ENCODE peak calls at places on chromosomes 16 and 17, in seven cellular contexts. F, O, T, Z, P, Q and G are unnamed samples.

GRCh38 chr17:63232565-63233310 is 213.4 kb downstream of the CYB561 start:
- DNase-seq in F (no peak), O (no peak), T (no peak), Z (no peak), P (no peak), Q (no peak), G (no peak)

GRCh38 chr17:77420804-77421634 is 280.2 kb downstream of the SEC14L1 start:
- DNase-seq in F (peak; percentile 94), O (no peak), T (peak; percentile 59), Z (peak; percentile 60), P (no peak), Q (peak; percentile 83), G (no peak)

GRCh38 chr16:47727131-47727530 is 266.0 kb downstream of the PHKB start:
- DNase-seq in F (no peak), O (no peak), T (no peak), Z (no peak), P (no peak), Q (no peak), G (no peak)

GRCh38 chr16:89853306-89853993 is 19.9 kb upstream of the TCF25 start:
- DNase-seq in F (no peak), O (no peak), T (no peak), Z (no peak), P (no peak), Q (no peak), G (no peak)

GRCh38 chr16:50520451-50521245 is 27.5 kb upstream of the NKD1 start:
- DNase-seq in F (peak; percentile 18), O (no peak), T (no peak), Z (no peak), P (no peak), Q (no peak), G (no peak)

GRCh38 chr17:82751171-82751570 is 694 bp upstream of the TBCD start:
- DNase-seq in F (no peak), O (peak; percentile 84), T (no peak), Z (no peak), P (no peak), Q (no peak), G (no peak)

GRCh38 chr16:74573622-74574021 is 33.3 kb downstream of the GLG1 start:
- DNase-seq in F (no peak), O (no peak), T (no peak), Z (no peak), P (no peak), Q (no peak), G (no peak)

GRCh38 chr17:75874323-75875181 is 3.8 kb downstream of the TRIM47 start:
- DNase-seq in F (no peak), O (no peak), T (no peak), Z (no peak), P (no peak), Q (no peak), G (no peak)

GRCh38 chr16:25895371-25895770 is 203.6 kb downstream of the HS3ST4 start:
- DNase-seq in F (no peak), O (no peak), T (no peak), Z (no peak), P (no peak), Q (no peak), G (no peak)

GRCh38 chr17:31581491-31581890 is 190.0 kb downstream of the RAB11FIP4 start:
- DNase-seq in F (no peak), O (peak; percentile 83), T (no peak), Z (no peak), P (no peak), Q (no peak), G (no peak)

GRCh38 chr16:87335306-87335967 is 18.2 kb upstream of the C16orf95 start:
- DNase-seq in F (no peak), O (peak; percentile 66), T (no peak), Z (no peak), P (no peak), Q (no peak), G (no peak)

GRCh38 chr17:9902116-9902515 is 3.0 kb downstream of the RCVRN start:
- DNase-seq in F (no peak), O (no peak), T (no peak), Z (no peak), P (no peak), Q (no peak), G (no peak)

GRCh38 chr17:42285346-42286050 is 2.8 kb upstream of the STAT5A start:
- DNase-seq in F (peak; percentile 52), O (peak; percentile 16), T (no peak), Z (no peak), P (no peak), Q (no peak), G (no peak)

GRCh38 chr17:45942284-45942683 is 47.9 kb downstream of the MAPT start:
- DNase-seq in F (peak; percentile 95), O (no peak), T (peak; percentile 41), Z (no peak), P (peak; percentile 57), Q (peak; percentile 20), G (no peak)

DNA sequence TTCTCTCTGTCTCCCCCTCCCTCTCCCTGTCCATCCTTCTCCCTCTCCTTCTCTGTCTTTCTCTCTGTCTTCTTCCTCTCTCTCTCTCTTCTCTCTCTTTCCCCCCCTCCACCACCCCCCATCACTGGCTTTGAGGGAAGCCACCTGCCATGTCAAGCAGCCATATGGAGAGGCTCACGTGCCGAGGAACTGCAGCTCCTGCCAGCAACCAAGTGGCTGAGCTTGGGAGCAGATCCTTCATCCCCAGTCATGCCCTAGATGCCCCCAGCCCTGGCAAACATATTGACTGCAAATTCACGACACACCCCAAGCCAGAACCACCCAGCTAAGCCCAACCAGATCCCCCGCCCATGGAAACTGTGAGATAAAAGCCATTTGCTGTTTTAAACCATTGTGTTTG is 40.9 kb upstream of the RBFOX3 start:
- DNase-seq in F (peak; percentile 87), O (no peak), T (peak; percentile 2), Z (no peak), P (no peak), Q (no peak), G (no peak)
- H3K4me1 ChIP-seq in F (peaks cover 41% of the 10 kb centered on the region), O (no peaks in the 10 kb centered on the region), T (no peaks in the 10 kb centered on the region), Z (no peaks in the 10 kb centered on the region), P (no peaks in the 10 kb centered on the region), Q (no peaks in the 10 kb centered on the region), G (no peaks in the 10 kb centered on the region)

GRCh38 chr16:31888735-31889134 is 15.1 kb downstream of the ZNF267 start:
- DNase-seq in F (no peak), O (no peak), T (no peak), Z (no peak), P (no peak), Q (no peak), G (no peak)

GRCh38 chr16:31880322-31880979 is 6.8 kb downstream of the ZNF267 start:
- DNase-seq in F (no peak), O (no peak), T (no peak), Z (no peak), P (no peak), Q (peak; percentile 87), G (no peak)

GRCh38 chr16:31886227-31886626 is 12.6 kb downstream of the ZNF267 start:
- DNase-seq in F (no peak), O (no peak), T (no peak), Z (no peak), P (no peak), Q (no peak), G (no peak)
- H3K9me3 ChIP-seq in F (no peaks in the 10 kb centered on the region), O (no peaks in the 10 kb centered on the region), T (no peaks in the 10 kb centered on the region), Z (no peaks in the 10 kb centered on the region), P (no peaks in the 10 kb centered on the region), Q (no peaks in the 10 kb centered on the region), G (no peaks in the 10 kb centered on the region)

GRCh38 chr16:31112711-31113419 is 4.6 kb upstream of the KAT8 start:
- DNase-seq in F (no peak), O (no peak), T (no peak), Z (no peak), P (no peak), Q (no peak), G (no peak)
- H3K27ac ChIP-seq in F (peak overlapping the region; percentile 92), O (peak overlapping the region; percentile 54), T (peak overlapping the region; percentile 11), Z (no peak overlapping the region), P (no peak overlapping the region), Q (no peak overlapping the region), G (no peak overlapping the region)

GRCh38 chr16:64997121-64997520 is 124.7 kb downstream of the CDH11 start:
- DNase-seq in F (no peak), O (no peak), T (no peak), Z (no peak), P (no peak), Q (no peak), G (no peak)

GRCh38 chr16:65000654-65001053 is 121.2 kb downstream of the CDH11 start:
- DNase-seq in F (no peak), O (no peak), T (no peak), Z (no peak), P (no peak), Q (no peak), G (no peak)

GRCh38 chr16:65005696-65006095 is 116.2 kb downstream of the CDH11 start:
- DNase-seq in F (no peak), O (no peak), T (no peak), Z (no peak), P (no peak), Q (no peak), G (no peak)

GRCh38 chr16:65004570-65004969 is 117.3 kb downstream of the CDH11 start:
- DNase-seq in F (no peak), O (no peak), T (no peak), Z (no peak), P (no peak), Q (no peak), G (no peak)

GRCh38 chr16:65002265-65002664 is 119.6 kb downstream of the CDH11 start:
- DNase-seq in F (no peak), O (no peak), T (no peak), Z (no peak), P (no peak), Q (peak; percentile 81), G (no peak)
- H3K4me1 ChIP-seq in F (no peaks in the 10 kb centered on the region), O (no peaks in the 10 kb centered on the region), T (no peaks in the 10 kb centered on the region), Z (no peaks in the 10 kb centered on the region), P (no peaks in the 10 kb centered on the region), Q (no peaks in the 10 kb centered on the region), G (no peaks in the 10 kb centered on the region)

GRCh38 chr16:35302859-35303258 is 1843.4 kb downstream of the TP53TG3F start:
- DNase-seq in F (no peak), O (no peak), T (no peak), Z (no peak), P (no peak), Q (no peak), G (no peak)
- H3K9me3 ChIP-seq in F (no peaks in the 10 kb centered on the region), O (peaks cover 3% of the 10 kb centered on the region), T (no peaks in the 10 kb centered on the region), Z (peaks cover 15% of the 10 kb centered on the region), P (no peaks in the 10 kb centered on the region), Q (peaks cover 3% of the 10 kb centered on the region), G (peaks cover 13% of the 10 kb centered on the region)

DNA sequence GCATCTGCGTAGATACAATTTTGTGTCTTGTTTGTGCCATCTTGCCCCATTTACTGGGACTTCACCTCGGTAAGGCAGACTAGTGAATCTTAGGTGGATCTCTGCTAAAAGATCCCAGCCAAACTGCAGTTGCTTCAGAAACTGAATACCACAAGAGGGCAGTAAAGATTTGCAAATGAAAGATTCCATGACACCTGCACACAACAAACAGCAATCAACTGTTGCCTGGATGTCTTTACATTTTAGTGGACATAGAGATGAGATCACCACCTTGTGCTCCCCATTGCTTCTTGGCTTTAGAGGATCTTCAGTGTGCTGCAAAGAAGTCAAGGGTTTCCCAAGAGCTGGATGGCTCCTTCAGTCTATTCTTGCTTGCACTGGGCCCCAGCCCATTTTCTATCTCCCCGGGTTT is 119.2 kb upstream of the CACNG5 start:
- DNase-seq in F (no peak), O (no peak), T (peak; percentile 55), Z (peak; percentile 49), P (no peak), Q (peak; percentile 71), G (no peak)
- H3K27ac ChIP-seq in F (peak overlapping the region; percentile 33), O (no peak overlapping the region), T (no peak overlapping the region), Z (no peak overlapping the region), P (no peak overlapping the region), Q (no peak overlapping the region), G (no peak overlapping the region)